ENCODE peak calls at places on chromosomes 13 and 19, in five cellular contexts. I, Q, W, A and H are unnamed samples.

GRCh38 chr13:20035130-20035529 is 76.6 kb downstream of the ZMYM2 start:
- DNase-seq in Q (no peak), W (no peak), A (no peak), I (no peak), H (no peak)

GRCh38 chr13:110868631-110869165 is 46.2 kb downstream of the ANKRD10 start:
- DNase-seq in A (no peak), I (no peak), Q (no peak), W (no peak), H (no peak)

GRCh38 chr19:48415395-48415794 is 21.9 kb downstream of the GRIN2D start:
- DNase-seq in W (peak), Q (no peak), A (no peak), I (peak), H (peak)

GRCh38 chr19:35495107-35496064 is 5.1 kb upstream of the KRTDAP start:
- DNase-seq in I (peak), W (no peak), Q (peak), A (peak), H (no peak)

GRCh38 chr19:46631481-46631880 is 4.5 kb downstream of the GNG8 start:
- DNase-seq in W (no peak), I (no peak), Q (no peak), A (no peak), H (no peak)

GRCh38 chr19:41922585-41922984 is 5.7 kb downstream of the ERFL start:
- DNase-seq in A (no peak), Q (no peak), I (no peak), W (no peak), H (no peak)

GRCh38 chr13:106619688-106620555 is 52.0 kb upstream of the ARGLU1 start:
- DNase-seq in W (no peak), Q (no peak), A (no peak), I (peak), H (no peak)

GRCh38 chr13:49693877-49694276 is 2.6 kb upstream of the EBPL start:
- DNase-seq in Q (no peak), W (no peak), I (no peak), A (no peak), H (peak)

GRCh38 chr13:75715598-75716523 is 79.7 kb downstream of the LMO7 start:
- DNase-seq in Q (no peak), W (no peak), I (no peak), A (no peak), H (no peak)